ENCODE peak calls at places on chromosomes 16 and 17, in five cellular contexts. B is ovary, L is left cardiac atrium, R is neural crest cell, U is HEK293T. N is an unnamed sample.

GRCh38 chr17:29155966-29156338 is 24.2 kb downstream of the MYO18A start:
- DNase-seq in U (no peak), L (no peak), R (no peak), B (no peak), N (peak; percentile 58)

GRCh38 chr17:50783193-50783660 is 15.9 kb upstream of the ANKRD40CL start:
- DNase-seq in B (peak; percentile 94), L (peak; percentile 81), R (peak; percentile 95), U (peak; percentile 97), N (peak; percentile 95)

GRCh38 chr17:28864991-28865849 is 10.4 kb downstream of the ERAL1 start:
- DNase-seq in U (no peak), B (no peak), R (no peak), L (peak; percentile 71), N (no peak)

GRCh38 chr16:78607465-78607864 is 508.0 kb downstream of the WWOX start:
- DNase-seq in R (no peak), B (no peak), U (no peak), L (no peak), N (no peak)

GRCh38 chr16:24102120-24102740 is 153.9 kb upstream of the CACNG3 start:
- DNase-seq in B (no peak), R (no peak), L (no peak), U (peak; percentile 25), N (peak; percentile 28)

GRCh38 chr17:69733171-69734014 is 318.9 kb downstream of the MAP2K6 start:
- DNase-seq in R (no peak), L (no peak), U (no peak), B (no peak), N (no peak)

GRCh38 chr17:78358538-78359215 is 1.2 kb downstream of the SOCS3 start:
- DNase-seq in R (no peak), B (no peak), L (peak; percentile 50), U (no peak), N (peak; percentile 48)

GRCh38 chr17:58997756-58998553 is 108.7 kb downstream of the TRIM37 start:
- DNase-seq in R (no peak), B (no peak), U (no peak), L (no peak), N (no peak)

GRCh38 chr16:65832269-65832668 is 534.2 kb upstream of the CDH5 start:
- DNase-seq in U (no peak), R (no peak), B (no peak), L (no peak), N (no peak)

GRCh38 chr16:52296070-52296469 is 250.9 kb downstream of the TOX3 start:
- DNase-seq in U (no peak), B (no peak), L (no peak), R (no peak), N (no peak)

GRCh38 chr17:83129676-83130075 is 50.3 kb downstream of the METRNL start:
- DNase-seq in R (no peak), L (no peak), B (peak; percentile 23), U (no peak), N (no peak)

GRCh38 chr17:49696233-49696761 is 11.5 kb downstream of the SLC35B1 start:
- DNase-seq in B (no peak), U (no peak), L (no peak), R (no peak), N (no peak)

GRCh38 chr16:50001144-50001543 is 23.9 kb upstream of the CNEP1R1 start:
- DNase-seq in B (no peak), R (no peak), U (no peak), L (no peak), N (no peak)

GRCh38 chr17:28041844-28042656 is 427 bp upstream of the NLK start:
- DNase-seq in L (no peak), R (no peak), B (no peak), U (peak; percentile 7), N (no peak)

GRCh38 chr17:48970224-48970623 is 1.8 kb upstream of the GIP start:
- DNase-seq in B (no peak), U (peak; percentile 61), L (no peak), R (no peak), N (no peak)

GRCh38 chr16:89918453-89919347 is at the start of gene MC1R:
- DNase-seq in B (peak; percentile 53), R (peak; percentile 59), L (no peak), U (peak; percentile 46), N (peak; percentile 48)

GRCh38 chr16:60648260-60648659 is 1388.0 kb downstream of the CDH8 start:
- DNase-seq in L (no peak), R (no peak), B (no peak), U (no peak), N (no peak)

GRCh38 chr16:15643453-15644305 is 725 bp upstream of the MARF1 start:
- DNase-seq in L (no peak), B (peak; percentile 44), R (peak; percentile 4), U (peak; percentile 46), N (no peak)

GRCh38 chr16:57256601-57257395 is 11.7 kb downstream of the ARL2BP start:
- DNase-seq in B (no peak), U (no peak), L (peak; percentile 7), R (no peak), N (no peak)

GRCh38 chr16:77822656-77823055 is 34.3 kb downstream of the VAT1L start:
- DNase-seq in L (no peak), B (no peak), R (no peak), U (no peak), N (no peak)

N was measured in WTC11.